ENCODE peak calls at places on chromosomes 13 and 19, in nine cellular contexts. One of them, this sample, is unnamed.
A peak's percentile ranks its signal among the peaks of the same experiment; 100 is the strongest.

GRCh38 chr13:23069571-23069970 is 111.2 kb upstream of the SGCG start:
- DNase-seq in stimulated activated CD8-positive, alpha-beta memory T cell treated with anti-CD3 and anti-CD28 coated beads, Interleukin-15, amount 100 ng/mL, for 1 hour: no peak
- DNase-seq in body of pancreas: no peak
- DNase-seq in DMS 273 treated with DMSO at 0.1 percent for 48 hours: no peak
- DNase-seq in T-cell: no peak
- DNase-seq in posterior vena cava: no peak
- DNase-seq in MG63: no peak
- DNase-seq in kidney tubule cell: peak; percentile 52
- DNase-seq in substantia nigra: no peak
- DNase-seq in this sample: no peak

GRCh38 chr13:113630804-113631203 is 27.2 kb downstream of the ATP4B start:
- DNase-seq in stimulated activated CD8-positive, alpha-beta memory T cell treated with anti-CD3 and anti-CD28 coated beads, Interleukin-15, amount 100 ng/mL, for 1 hour: no peak
- DNase-seq in DMS 273 treated with DMSO at 0.1 percent for 48 hours: no peak
- DNase-seq in body of pancreas: no peak
- DNase-seq in posterior vena cava: peak; percentile 57
- DNase-seq in MG63: no peak
- DNase-seq in substantia nigra: no peak
- DNase-seq in kidney tubule cell: no peak
- DNase-seq in T-cell: no peak
- DNase-seq in this sample: no peak

GRCh38 chr19:3555653-3556422 is 1.5 kb downstream of the MFSD12 start:
- DNase-seq in MG63: no peak
- DNase-seq in kidney tubule cell: no peak
- DNase-seq in stimulated activated CD8-positive, alpha-beta memory T cell treated with anti-CD3 and anti-CD28 coated beads, Interleukin-15, amount 100 ng/mL, for 1 hour: no peak
- DNase-seq in T-cell: no peak
- DNase-seq in DMS 273 treated with DMSO at 0.1 percent for 48 hours: no peak
- DNase-seq in substantia nigra: no peak
- DNase-seq in posterior vena cava: no peak
- DNase-seq in body of pancreas: no peak
- DNase-seq in this sample: no peak

GRCh38 chr13:50323440-50324070 is 308.3 kb downstream of the KCNRG start:
- DNase-seq in kidney tubule cell: peak; percentile 81
- DNase-seq in posterior vena cava: no peak
- DNase-seq in T-cell: no peak
- DNase-seq in DMS 273 treated with DMSO at 0.1 percent for 48 hours: no peak
- DNase-seq in MG63: no peak
- DNase-seq in substantia nigra: no peak
- DNase-seq in stimulated activated CD8-positive, alpha-beta memory T cell treated with anti-CD3 and anti-CD28 coated beads, Interleukin-15, amount 100 ng/mL, for 1 hour: no peak
- DNase-seq in body of pancreas: no peak
- DNase-seq in this sample: no peak

GRCh38 chr13:97798171-97798821 is 155.2 kb upstream of the IPO5 start:
- DNase-seq in kidney tubule cell: no peak
- DNase-seq in DMS 273 treated with DMSO at 0.1 percent for 48 hours: no peak
- DNase-seq in stimulated activated CD8-positive, alpha-beta memory T cell treated with anti-CD3 and anti-CD28 coated beads, Interleukin-15, amount 100 ng/mL, for 1 hour: no peak
- DNase-seq in T-cell: no peak
- DNase-seq in posterior vena cava: no peak
- DNase-seq in substantia nigra: no peak
- DNase-seq in body of pancreas: no peak
- DNase-seq in MG63: no peak
- DNase-seq in this sample: no peak

GRCh38 chr13:51849145-51850101 is 4.4 kb upstream of the TMEM272 start:
- DNase-seq in T-cell: peak; percentile 16
- DNase-seq in posterior vena cava: no peak
- DNase-seq in substantia nigra: no peak
- DNase-seq in kidney tubule cell: no peak
- DNase-seq in DMS 273 treated with DMSO at 0.1 percent for 48 hours: no peak
- DNase-seq in body of pancreas: no peak
- DNase-seq in MG63: no peak
- DNase-seq in stimulated activated CD8-positive, alpha-beta memory T cell treated with anti-CD3 and anti-CD28 coated beads, Interleukin-15, amount 100 ng/mL, for 1 hour: no peak
- DNase-seq in this sample: peak; percentile 50

GRCh38 chr13:30881931-30882899 is 23.9 kb upstream of the MEDAG start:
- DNase-seq in T-cell: no peak
- DNase-seq in substantia nigra: no peak
- DNase-seq in MG63: no peak
- DNase-seq in body of pancreas: no peak
- DNase-seq in posterior vena cava: no peak
- DNase-seq in kidney tubule cell: no peak
- DNase-seq in stimulated activated CD8-positive, alpha-beta memory T cell treated with anti-CD3 and anti-CD28 coated beads, Interleukin-15, amount 100 ng/mL, for 1 hour: no peak
- DNase-seq in DMS 273 treated with DMSO at 0.1 percent for 48 hours: no peak
- DNase-seq in this sample: no peak

GRCh38 chr19:8028951-8029491 is 23.5 kb upstream of the CCL25 start:
- DNase-seq in substantia nigra: no peak
- DNase-seq in kidney tubule cell: no peak
- DNase-seq in DMS 273 treated with DMSO at 0.1 percent for 48 hours: no peak
- DNase-seq in body of pancreas: no peak
- DNase-seq in MG63: no peak
- DNase-seq in posterior vena cava: no peak
- DNase-seq in T-cell: no peak
- DNase-seq in stimulated activated CD8-positive, alpha-beta memory T cell treated with anti-CD3 and anti-CD28 coated beads, Interleukin-15, amount 100 ng/mL, for 1 hour: no peak
- DNase-seq in this sample: no peak

GRCh38 chr13:77516342-77516789 is 19.1 kb upstream of the SCEL start:
- DNase-seq in posterior vena cava: no peak
- DNase-seq in T-cell: no peak
- DNase-seq in kidney tubule cell: peak; percentile 99
- DNase-seq in body of pancreas: no peak
- DNase-seq in substantia nigra: no peak
- DNase-seq in MG63: peak; percentile 23
- DNase-seq in DMS 273 treated with DMSO at 0.1 percent for 48 hours: no peak
- DNase-seq in stimulated activated CD8-positive, alpha-beta memory T cell treated with anti-CD3 and anti-CD28 coated beads, Interleukin-15, amount 100 ng/mL, for 1 hour: no peak
- DNase-seq in this sample: no peak

GRCh38 chr19:16457195-16457953 is 14.4 kb downstream of the EPS15L1 start:
- DNase-seq in T-cell: no peak
- DNase-seq in DMS 273 treated with DMSO at 0.1 percent for 48 hours: peak; percentile 66
- DNase-seq in kidney tubule cell: peak; percentile 93
- DNase-seq in MG63: peak; percentile 67
- DNase-seq in posterior vena cava: peak; percentile 82
- DNase-seq in body of pancreas: peak; percentile 24
- DNase-seq in substantia nigra: no peak
- DNase-seq in stimulated activated CD8-positive, alpha-beta memory T cell treated with anti-CD3 and anti-CD28 coated beads, Interleukin-15, amount 100 ng/mL, for 1 hour: no peak
- DNase-seq in this sample: no peak

GRCh38 chr19:15430526-15431120 is 11.8 kb upstream of the AKAP8L start:
- DNase-seq in T-cell: no peak
- DNase-seq in stimulated activated CD8-positive, alpha-beta memory T cell treated with anti-CD3 and anti-CD28 coated beads, Interleukin-15, amount 100 ng/mL, for 1 hour: no peak
- DNase-seq in kidney tubule cell: no peak
- DNase-seq in substantia nigra: no peak
- DNase-seq in MG63: no peak
- DNase-seq in body of pancreas: no peak
- DNase-seq in posterior vena cava: no peak
- DNase-seq in DMS 273 treated with DMSO at 0.1 percent for 48 hours: no peak
- DNase-seq in this sample: no peak

GRCh38 chr19:16078759-16079707 is 2.7 kb downstream of the TPM4 start:
- DNase-seq in MG63: peak; percentile 97
- DNase-seq in DMS 273 treated with DMSO at 0.1 percent for 48 hours: peak; percentile 97
- DNase-seq in stimulated activated CD8-positive, alpha-beta memory T cell treated with anti-CD3 and anti-CD28 coated beads, Interleukin-15, amount 100 ng/mL, for 1 hour: peak; percentile 37
- DNase-seq in posterior vena cava: no peak
- DNase-seq in kidney tubule cell: peak; percentile 86
- DNase-seq in T-cell: peak; percentile 67
- DNase-seq in body of pancreas: peak; percentile 76
- DNase-seq in substantia nigra: no peak
- DNase-seq in this sample: peak; percentile 82

This sample was measured in CMK.